ENCODE peak calls at places on chromosome 22, in ten cellular contexts. Z, X, H, C, A, L, F, S, W and J are unnamed samples.

GRCh38 chr22:21016644-21017420 is 1.9 kb downstream of the P2RX6 start:
- DNase-seq in S (no peak), X (no peak), Z (no peak), F (no peak), L (no peak), H (no peak), C (no peak), A (no peak), W (no peak), J (no peak)

GRCh38 chr22:44019846-44020245 is 4.3 kb upstream of the PARVB start:
- DNase-seq in C (no peak), A (no peak), H (no peak), F (no peak), L (no peak), W (no peak), X (no peak), Z (no peak), S (no peak), J (no peak)

GRCh38 chr22:30206964-30207363 is 39.6 kb downstream of the LIF start:
- DNase-seq in A (no peak), L (peak; percentile 78), S (peak; percentile 50), X (no peak), Z (peak; percentile 21), W (peak; percentile 95), H (peak; percentile 75), F (no peak), C (peak; percentile 85), J (peak; percentile 93)

GRCh38 chr22:49150801-49151221 is 676.9 kb downstream of the BRD1 start:
- DNase-seq in A (no peak), Z (no peak), X (no peak), H (no peak), C (no peak), F (no peak), W (no peak), L (no peak), S (no peak), J (no peak)

GRCh38 chr22:44472583-44472982 is 25.4 kb downstream of the RTL6 start:
- DNase-seq in S (no peak), H (no peak), X (no peak), L (no peak), A (no peak), F (no peak), W (no peak), C (no peak), Z (no peak), J (no peak)

GRCh38 chr22:25350551-25350971 is 131.1 kb downstream of the CRYBB2 start:
- DNase-seq in C (no peak), Z (no peak), W (no peak), X (no peak), S (peak; percentile 41), A (no peak), L (no peak), H (no peak), F (no peak), J (no peak)

GRCh38 chr22:33793464-33793863 is 126.8 kb downstream of the LARGE1 start:
- DNase-seq in A (no peak), L (no peak), X (no peak), S (no peak), Z (no peak), C (no peak), H (no peak), W (no peak), F (no peak), J (no peak)

GRCh38 chr22:20084547-20085413 is 4.7 kb downstream of the DGCR8 start:
- DNase-seq in A (peak; percentile 74), S (no peak), Z (no peak), L (no peak), X (no peak), W (no peak), C (no peak), H (peak; percentile 55), F (no peak), J (no peak)

GRCh38 chr22:35476341-35476740 is 64.3 kb upstream of the RASD2 start:
- DNase-seq in L (no peak), W (no peak), C (peak; percentile 23), Z (no peak), A (no peak), H (no peak), X (no peak), S (no peak), F (no peak), J (peak; percentile 29)
- H3K4me3 ChIP-seq in L (no peak overlapping the region), W (no peak overlapping the region), C (no peak overlapping the region), Z (no peak overlapping the region), A (no peak overlapping the region), H (no peak overlapping the region), X (no peak overlapping the region), S (no peak overlapping the region), F (no peak overlapping the region), J (no peak overlapping the region)

GRCh38 chr22:35409783-35410662 is 10.1 kb downstream of the MCM5 start:
- DNase-seq in L (no peak), Z (no peak), F (no peak), H (no peak), W (no peak), A (no peak), X (no peak), C (no peak), S (peak; percentile 88), J (no peak)
- H3K4me3 ChIP-seq in L (no peak overlapping the region), Z (no peak overlapping the region), F (no peak overlapping the region), H (no peak overlapping the region), W (no peak overlapping the region), A (no peak overlapping the region), X (no peak overlapping the region), C (no peak overlapping the region), S (no peak overlapping the region), J (no peak overlapping the region)

GRCh38 chr22:17919276-17920144 is 104.9 kb downstream of the MICAL3 start:
- DNase-seq in X (peak; percentile 31), W (no peak), C (no peak), S (peak; percentile 43), H (no peak), F (no peak), A (no peak), L (no peak), Z (no peak), J (no peak)
- H3K4me3 ChIP-seq in X (no peak overlapping the region), W (no peak overlapping the region), C (no peak overlapping the region), S (no peak overlapping the region), H (no peak overlapping the region), F (peak overlapping the region; percentile 25), A (no peak overlapping the region), L (no peak overlapping the region), Z (no peak overlapping the region), J (no peak overlapping the region)

GRCh38 chr22:36326178-36327161 is 61.3 kb downstream of the MYH9 start:
- DNase-seq in F (no peak), L (no peak), S (no peak), Z (no peak), A (no peak), H (peak; percentile 80), C (no peak), X (peak; percentile 25), W (no peak), J (no peak)

GRCh38 chr22:36329217-36330078 is 58.3 kb downstream of the MYH9 start:
- DNase-seq in X (peak; percentile 65), W (peak; percentile 94), A (peak; percentile 52), H (peak; percentile 91), S (peak; percentile 76), Z (peak; percentile 95), F (no peak), L (no peak), C (peak; percentile 91), J (peak; percentile 90)

GRCh38 chr22:36330127-36330526 is 57.6 kb downstream of the MYH9 start:
- DNase-seq in Z (no peak), A (no peak), C (no peak), F (no peak), S (no peak), X (no peak), L (no peak), W (no peak), H (no peak), J (no peak)

GRCh38 chr22:36328635-36329216 is 59.0 kb downstream of the MYH9 start:
- DNase-seq in C (peak; percentile 70), X (peak; percentile 75), S (peak; percentile 82), L (peak; percentile 76), H (peak; percentile 92), A (peak; percentile 65), W (peak; percentile 85), Z (peak; percentile 84), F (no peak), J (peak; percentile 83)

GRCh38 chr22:36327922-36328551 is 59.7 kb downstream of the MYH9 start:
- DNase-seq in F (no peak), W (peak; percentile 64), A (no peak), S (no peak), H (peak; percentile 86), Z (peak; percentile 54), C (peak; percentile 59), X (peak; percentile 52), L (no peak), J (no peak)
- H3K4me3 ChIP-seq in F (no peak overlapping the region), W (no peak overlapping the region), A (no peak overlapping the region), S (no peak overlapping the region), H (peak overlapping the region; percentile 16), Z (no peak overlapping the region), C (no peak overlapping the region), X (no peak overlapping the region), L (no peak overlapping the region), J (no peak overlapping the region)

DNA sequence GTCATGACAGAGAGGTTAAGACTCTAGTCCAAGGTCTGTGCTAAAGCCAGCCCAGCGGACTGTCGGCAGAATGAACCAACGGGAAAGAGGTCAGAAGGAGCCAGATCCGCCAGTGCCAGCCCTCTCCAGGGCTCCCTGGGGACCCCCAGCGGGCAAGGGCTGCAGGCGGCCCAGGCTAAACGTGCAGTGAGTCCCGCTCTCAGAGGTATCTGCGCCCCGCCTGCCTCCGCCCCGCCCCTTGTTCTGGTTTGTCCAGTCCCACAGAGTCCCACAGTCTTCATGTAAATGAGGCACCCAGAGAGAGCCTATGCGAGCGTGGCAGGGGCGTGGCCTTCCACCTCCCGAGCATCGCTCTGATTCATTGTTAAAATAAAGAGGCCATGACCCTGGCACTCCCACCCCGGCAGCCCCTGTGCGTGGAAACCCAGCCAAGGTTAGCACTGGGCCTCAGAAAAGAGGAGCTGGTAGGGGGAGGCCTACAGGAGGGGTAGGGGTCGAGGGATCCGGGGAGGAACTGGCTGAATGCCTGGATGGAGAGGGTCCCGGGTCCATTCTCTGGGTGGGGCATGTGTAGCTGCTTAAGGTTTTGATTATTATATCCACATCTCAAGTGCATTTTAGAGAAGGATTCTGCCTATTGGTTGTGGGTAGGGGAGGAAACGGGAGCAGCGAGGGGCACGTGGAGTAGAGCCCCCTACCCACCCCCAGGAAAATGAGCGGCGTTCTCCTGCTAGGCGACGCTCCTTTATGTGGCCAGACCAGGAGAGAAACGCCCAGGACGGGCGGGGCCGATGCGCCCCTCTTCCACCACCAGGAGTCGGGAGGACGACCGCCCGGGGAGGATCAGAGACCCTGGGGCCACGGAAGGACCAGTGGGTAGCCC is at the start of gene TRIOBP:
- DNase-seq in C (peak; percentile 82), L (peak; percentile 95), Z (peak; percentile 96), F (peak; percentile 40), H (peak; percentile 97), A (peak; percentile 100), W (peak; percentile 78), S (peak; percentile 94), X (peak; percentile 97), J (peak; percentile 88)
- H3K4me3 ChIP-seq in C (peak within 1 kb of the TSS; percentile 30), L (peak within 1 kb of the TSS; percentile 38), Z (no peak within 1 kb of the TSS), F (peak within 1 kb of the TSS; percentile 23), H (peak within 1 kb of the TSS; percentile 35), A (peak within 1 kb of the TSS; percentile 71), W (peak within 1 kb of the TSS; percentile 48), S (no peak within 1 kb of the TSS), X (no peak within 1 kb of the TSS), J (peak within 1 kb of the TSS; percentile 51)

GRCh38 chr22:50305658-50306566 is 1.5 kb downstream of the PLXNB2 start:
- DNase-seq in F (no peak), W (peak; percentile 90), A (peak; percentile 67), Z (peak; percentile 83), L (peak; percentile 85), C (peak; percentile 56), X (peak; percentile 84), S (peak; percentile 90), H (peak; percentile 96), J (peak; percentile 88)
- H3K4me3 ChIP-seq in F (peak overlapping the region; percentile 90), W (peak overlapping the region; percentile 93), A (peak overlapping the region; percentile 92), Z (peak overlapping the region; percentile 72), L (peak overlapping the region; percentile 80), C (peak overlapping the region; percentile 93), X (peak overlapping the region; percentile 84), S (peak overlapping the region; percentile 95), H (peak overlapping the region; percentile 72), J (peak overlapping the region; percentile 96)